ENCODE peak calls at places on chromosomes 12 and 14, in seven cellular contexts. G is GM12878, M is GM12892, Q is SK-N-SH, R is HepG2, W is K562, U is H1. I is an unnamed sample.

GRCh38 chr12:92424338-92424737 is 278.5 kb upstream of the PLEKHG7 start:
- DNase-seq in G (no peak), M (no peak), Q (no peak), R (no peak), W (no peak), U (no peak), I (no peak)

GRCh38 chr12:513446-513845 is 53.7 kb downstream of the B4GALNT3 start:
- DNase-seq in G (no peak), M (no peak), Q (no peak), R (no peak), W (no peak), U (no peak), I (no peak)

GRCh38 chr12:69240625-69240984 is 1.2 kb downstream of the CPSF6 start:
- DNase-seq in G (no peak), M (no peak), Q (peak; percentile 25), R (no peak), W (no peak), U (no peak), I (no peak)

GRCh38 chr14:28584951-28585350 is 181.6 kb upstream of the FOXG1 start:
- DNase-seq in G (no peak), M (no peak), Q (no peak), R (no peak), W (no peak), U (no peak), I (no peak)

GRCh38 chr12:122205590-122205925 is 2.0 kb downstream of the B3GNT4 start:
- DNase-seq in G (no peak), M (no peak), Q (no peak), R (no peak), W (no peak), U (no peak), I (no peak)

GRCh38 chr12:120662879-120663278 is 22.5 kb downstream of the CABP1 start:
- DNase-seq in G (peak; percentile 67), M (no peak), Q (no peak), R (no peak), W (no peak), U (no peak), I (peak; percentile 66)

GRCh38 chr14:106051790-106052189 is 525.4 kb downstream of the TMEM121 start:
- DNase-seq in G (no peak), M (no peak), Q (no peak), R (no peak), W (no peak), U (no peak), I (no peak)

GRCh38 chr14:23324455-23324846 is 3.2 kb downstream of the PABPN1 start:
- DNase-seq in G (no peak), M (no peak), Q (no peak), R (no peak), W (no peak), U (no peak), I (no peak)

GRCh38 chr14:64234877-64235651 is 59.1 kb downstream of the ESR2 start:
- DNase-seq in G (no peak), M (no peak), Q (peak; percentile 70), R (no peak), W (no peak), U (no peak), I (no peak)

GRCh38 chr12:89556976-89557375 is 31.1 kb upstream of the POC1B start:
- DNase-seq in G (no peak), M (no peak), Q (no peak), R (peak; percentile 9), W (no peak), U (no peak), I (no peak)

GRCh38 chr12:89551747-89552146 is 25.9 kb upstream of the POC1B start:
- DNase-seq in G (no peak), M (no peak), Q (no peak), R (no peak), W (no peak), U (no peak), I (no peak)

GRCh38 chr12:89547116-89547515 is 21.3 kb upstream of the POC1B start:
- DNase-seq in G (no peak), M (no peak), Q (no peak), R (no peak), W (no peak), U (no peak), I (no peak)

DNA sequence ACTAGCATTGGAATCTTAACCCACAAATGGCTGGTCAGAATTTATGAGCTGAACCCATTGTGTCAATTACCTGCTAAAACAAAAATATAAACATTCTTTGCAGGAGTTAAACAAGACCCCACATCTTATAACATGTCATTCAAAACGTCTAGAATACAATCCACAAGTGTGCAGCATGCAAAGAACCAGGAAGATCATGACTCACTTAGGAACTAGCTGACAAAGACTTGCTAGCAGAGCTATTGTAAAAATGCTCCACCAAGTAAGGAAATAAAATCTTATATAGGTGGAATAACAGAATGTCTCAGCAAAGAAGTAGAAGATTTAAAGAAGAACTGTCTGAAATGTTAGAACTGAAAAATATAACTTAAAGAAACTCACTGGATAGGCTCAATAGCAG is 26.5 kb upstream of the POC1B start:
- DNase-seq in G (no peak), M (no peak), Q (no peak), R (no peak), W (no peak), U (no peak), I (no peak)
- TF ChIP-seq TAF1 in G (no peak), M (no peak), Q (no peak), R (no peak), W (no peak), U (no peak), I (no peak)

GRCh38 chr12:7161811-7162210 is 27.7 kb upstream of the PEX5 start:
- DNase-seq in G (no peak), M (no peak), Q (no peak), R (no peak), W (no peak), U (no peak), I (no peak)
- TF ChIP-seq TAF1 in G (no peak), M (no peak), Q (no peak), R (no peak), W (no peak), U (no peak), I (no peak)

DNA sequence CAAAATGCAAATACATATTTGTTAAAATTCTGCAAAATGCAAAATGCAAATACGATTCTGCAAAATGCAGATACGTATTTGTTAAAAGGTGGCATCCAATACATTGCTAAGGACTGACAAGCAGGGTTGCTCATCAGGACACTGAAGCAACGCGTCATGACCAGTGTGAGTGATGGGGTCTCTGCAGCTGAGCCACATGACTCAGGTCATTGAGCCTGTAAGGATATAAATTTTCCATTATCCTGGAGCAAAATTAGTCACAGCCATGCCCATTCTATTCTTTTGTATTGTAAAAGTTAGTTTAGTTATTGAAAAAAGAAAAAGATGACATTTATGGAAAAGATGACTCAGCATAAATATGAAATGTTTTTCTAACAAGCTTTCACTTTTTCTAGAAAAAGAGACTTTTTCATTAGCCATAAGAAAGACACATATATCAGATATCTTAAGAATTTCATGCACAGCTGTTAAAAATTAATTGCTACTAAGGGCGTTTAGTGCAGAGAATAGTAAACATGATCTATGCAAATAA is 268.0 kb upstream of the TMEM132C start:
- DNase-seq in G (no peak), M (no peak), Q (no peak), R (no peak), W (no peak), U (no peak), I (no peak)
- TF ChIP-seq TAF1 in G (no peak), M (no peak), Q (no peak), R (no peak), W (no peak), U (no peak), I (no peak)

GRCh38 chr14:98462908-98463307 is 809.1 kb downstream of the BCL11B start:
- DNase-seq in G (no peak), M (no peak), Q (no peak), R (no peak), W (no peak), U (no peak), I (no peak)

GRCh38 chr14:98470663-98471062 is 801.3 kb downstream of the BCL11B start:
- DNase-seq in G (no peak), M (no peak), Q (no peak), R (no peak), W (no peak), U (no peak), I (no peak)

GRCh38 chr14:98466807-98467206 is 805.2 kb downstream of the BCL11B start:
- DNase-seq in G (no peak), M (no peak), Q (no peak), R (no peak), W (no peak), U (no peak), I (no peak)
- TF ChIP-seq TAF1 in G (no peak), M (no peak), Q (no peak), R (no peak), W (no peak), U (no peak), I (no peak)

GRCh38 chr14:24665440-24665991 is 31.5 kb upstream of the GZMB start:
- DNase-seq in G (peak; percentile 77), M (no peak), Q (no peak), R (no peak), W (no peak), U (no peak), I (no peak)
- TF ChIP-seq TAF1 in G (no peak), M (no peak), Q (no peak), R (no peak), W (no peak), U (no peak), I (no peak)

GRCh38 chr12:107564946-107565345 is 120.7 kb upstream of the PWP1 start:
- DNase-seq in G (no peak), M (no peak), Q (no peak), R (peak; percentile 11), W (no peak), U (no peak), I (no peak)
- TF ChIP-seq TAF1 in G (no peak), M (no peak), Q (no peak), R (no peak), W (no peak), U (no peak), I (no peak)

GRCh38 chr12:6522193-6522592 is 12.1 kb upstream of the GAPDH start:
- DNase-seq in G (no peak), M (no peak), Q (no peak), R (no peak), W (no peak), U (no peak), I (no peak)
- TF ChIP-seq TAF1 in G (no peak), M (no peak), Q (no peak), R (no peak), W (no peak), U (no peak), I (no peak)

I was measured in GM12891.